ENCODE peak calls at places on chromosomes 7 and 10, in six cellular contexts. One of them, this sample, is unnamed.
A peak's percentile ranks its signal among the peaks of the same experiment; 100 is the strongest.

GRCh38 chr10:130660266-130660665 is 524.1 kb downstream of the GLRX3 start:
- DNase-seq in ovary: no peak
- DNase-seq in psoas muscle: no peak
- DNase-seq in astrocyte: no peak
- DNase-seq in CD8-positive, alpha-beta T cell: no peak
- DNase-seq in transverse colon: no peak
- DNase-seq in this sample: no peak

GRCh38 chr10:101041252-101041761 is 10.3 kb downstream of the SFXN3 start:
- DNase-seq in ovary: peak; percentile 89
- DNase-seq in psoas muscle: peak; percentile 85
- DNase-seq in astrocyte: peak; percentile 73
- DNase-seq in CD8-positive, alpha-beta T cell: peak; percentile 77
- DNase-seq in transverse colon: peak; percentile 88
- DNase-seq in this sample: peak; percentile 83

GRCh38 chr7:98287486-98287959 is 6.0 kb downstream of the BRI3 start:
- DNase-seq in ovary: no peak
- DNase-seq in psoas muscle: no peak
- DNase-seq in astrocyte: no peak
- DNase-seq in CD8-positive, alpha-beta T cell: no peak
- DNase-seq in transverse colon: peak; percentile 82
- DNase-seq in this sample: no peak

GRCh38 chr10:116654816-116655215 is 34.1 kb downstream of the PNLIPRP2 start:
- DNase-seq in ovary: no peak
- DNase-seq in psoas muscle: no peak
- DNase-seq in astrocyte: no peak
- DNase-seq in CD8-positive, alpha-beta T cell: no peak
- DNase-seq in transverse colon: no peak
- DNase-seq in this sample: no peak

GRCh38 chr10:18659784-18660561 is 742 bp downstream of the ARL5B start:
- DNase-seq in ovary: no peak
- DNase-seq in psoas muscle: no peak
- DNase-seq in astrocyte: no peak
- DNase-seq in CD8-positive, alpha-beta T cell: no peak
- DNase-seq in transverse colon: peak; percentile 76
- DNase-seq in this sample: no peak

GRCh38 chr10:44974628-44975431 is 3.8 kb downstream of the DEPP1 start:
- DNase-seq in ovary: peak; percentile 76
- DNase-seq in psoas muscle: peak; percentile 87
- DNase-seq in astrocyte: peak; percentile 29
- DNase-seq in CD8-positive, alpha-beta T cell: peak; percentile 56
- DNase-seq in transverse colon: peak; percentile 79
- DNase-seq in this sample: peak; percentile 55

GRCh38 chr10:43236176-43236850 is 30.6 kb downstream of the RASGEF1A start:
- DNase-seq in ovary: no peak
- DNase-seq in psoas muscle: peak; percentile 23
- DNase-seq in astrocyte: no peak
- DNase-seq in CD8-positive, alpha-beta T cell: no peak
- DNase-seq in transverse colon: no peak
- DNase-seq in this sample: peak; percentile 10

GRCh38 chr10:113648478-113648877 is 15.4 kb downstream of the NRAP start:
- DNase-seq in ovary: no peak
- DNase-seq in psoas muscle: no peak
- DNase-seq in astrocyte: peak; percentile 4
- DNase-seq in CD8-positive, alpha-beta T cell: no peak
- DNase-seq in transverse colon: no peak
- DNase-seq in this sample: no peak

GRCh38 chr7:44944821-44945220 is 34.0 kb downstream of the MYO1G start:
- DNase-seq in ovary: no peak
- DNase-seq in psoas muscle: no peak
- DNase-seq in astrocyte: no peak
- DNase-seq in CD8-positive, alpha-beta T cell: no peak
- DNase-seq in transverse colon: no peak
- DNase-seq in this sample: no peak

GRCh38 chr7:106858618-106859532 is 6.2 kb upstream of the PIK3CG start:
- DNase-seq in ovary: peak; percentile 24
- DNase-seq in psoas muscle: peak; percentile 61
- DNase-seq in astrocyte: no peak
- DNase-seq in CD8-positive, alpha-beta T cell: no peak
- DNase-seq in transverse colon: peak; percentile 31
- DNase-seq in this sample: no peak

GRCh38 chr7:27130540-27131389 is at the start of gene HOXA4:
- DNase-seq in ovary: peak; percentile 91
- DNase-seq in psoas muscle: peak; percentile 97
- DNase-seq in astrocyte: peak; percentile 63
- DNase-seq in CD8-positive, alpha-beta T cell: peak; percentile 65
- DNase-seq in transverse colon: peak; percentile 94
- DNase-seq in this sample: peak; percentile 70

GRCh38 chr7:3650844-3651243 is 349.8 kb downstream of the SDK1 start:
- DNase-seq in ovary: no peak
- DNase-seq in psoas muscle: no peak
- DNase-seq in astrocyte: peak; percentile 27
- DNase-seq in CD8-positive, alpha-beta T cell: no peak
- DNase-seq in transverse colon: no peak
- DNase-seq in this sample: no peak

GRCh38 chr10:4683838-4684237 is 142.2 kb upstream of the AKR1E2 start:
- DNase-seq in ovary: no peak
- DNase-seq in psoas muscle: no peak
- DNase-seq in astrocyte: no peak
- DNase-seq in CD8-positive, alpha-beta T cell: no peak
- DNase-seq in transverse colon: no peak
- DNase-seq in this sample: no peak

GRCh38 chr10:7520496-7521485 is 110.0 kb upstream of the SFMBT2 start:
- DNase-seq in ovary: no peak
- DNase-seq in psoas muscle: no peak
- DNase-seq in astrocyte: no peak
- DNase-seq in CD8-positive, alpha-beta T cell: no peak
- DNase-seq in transverse colon: no peak
- DNase-seq in this sample: no peak

GRCh38 chr7:64559206-64559605 is 3.7 kb downstream of the ZNF680 start:
- DNase-seq in ovary: peak; percentile 48
- DNase-seq in psoas muscle: no peak
- DNase-seq in astrocyte: peak; percentile 46
- DNase-seq in CD8-positive, alpha-beta T cell: no peak
- DNase-seq in transverse colon: no peak
- DNase-seq in this sample: no peak

GRCh38 chr7:28102778-28103177 is 77.8 kb downstream of the JAZF1 start:
- DNase-seq in ovary: peak; percentile 76
- DNase-seq in psoas muscle: peak; percentile 57
- DNase-seq in astrocyte: peak; percentile 53
- DNase-seq in CD8-positive, alpha-beta T cell: no peak
- DNase-seq in transverse colon: no peak
- DNase-seq in this sample: no peak

GRCh38 chr10:6120691-6121090 is 31.9 kb downstream of the RBM17 start:
- DNase-seq in ovary: peak; percentile 68
- DNase-seq in psoas muscle: no peak
- DNase-seq in astrocyte: no peak
- DNase-seq in CD8-positive, alpha-beta T cell: no peak
- DNase-seq in transverse colon: no peak
- DNase-seq in this sample: no peak

GRCh38 chr7:139830292-139830691 is 1.2 kb downstream of the TBXAS1 start:
- DNase-seq in ovary: no peak
- DNase-seq in psoas muscle: no peak
- DNase-seq in astrocyte: no peak
- DNase-seq in CD8-positive, alpha-beta T cell: no peak
- DNase-seq in transverse colon: no peak
- DNase-seq in this sample: no peak

GRCh38 chr7:139830779-139831498 is 1.9 kb downstream of the TBXAS1 start:
- DNase-seq in ovary: no peak
- DNase-seq in psoas muscle: no peak
- DNase-seq in astrocyte: no peak
- DNase-seq in CD8-positive, alpha-beta T cell: no peak
- DNase-seq in transverse colon: no peak
- DNase-seq in this sample: no peak

GRCh38 chr7:139828446-139828845 is 618 bp upstream of the TBXAS1 start:
- DNase-seq in ovary: no peak
- DNase-seq in psoas muscle: no peak
- DNase-seq in astrocyte: no peak
- DNase-seq in CD8-positive, alpha-beta T cell: no peak
- DNase-seq in transverse colon: no peak
- DNase-seq in this sample: no peak

GRCh38 chr7:139829654-139830130 is 628 bp downstream of the TBXAS1 start:
- DNase-seq in ovary: no peak
- DNase-seq in psoas muscle: no peak
- DNase-seq in astrocyte: peak; percentile 61
- DNase-seq in CD8-positive, alpha-beta T cell: no peak
- DNase-seq in transverse colon: no peak
- DNase-seq in this sample: no peak

DNA sequence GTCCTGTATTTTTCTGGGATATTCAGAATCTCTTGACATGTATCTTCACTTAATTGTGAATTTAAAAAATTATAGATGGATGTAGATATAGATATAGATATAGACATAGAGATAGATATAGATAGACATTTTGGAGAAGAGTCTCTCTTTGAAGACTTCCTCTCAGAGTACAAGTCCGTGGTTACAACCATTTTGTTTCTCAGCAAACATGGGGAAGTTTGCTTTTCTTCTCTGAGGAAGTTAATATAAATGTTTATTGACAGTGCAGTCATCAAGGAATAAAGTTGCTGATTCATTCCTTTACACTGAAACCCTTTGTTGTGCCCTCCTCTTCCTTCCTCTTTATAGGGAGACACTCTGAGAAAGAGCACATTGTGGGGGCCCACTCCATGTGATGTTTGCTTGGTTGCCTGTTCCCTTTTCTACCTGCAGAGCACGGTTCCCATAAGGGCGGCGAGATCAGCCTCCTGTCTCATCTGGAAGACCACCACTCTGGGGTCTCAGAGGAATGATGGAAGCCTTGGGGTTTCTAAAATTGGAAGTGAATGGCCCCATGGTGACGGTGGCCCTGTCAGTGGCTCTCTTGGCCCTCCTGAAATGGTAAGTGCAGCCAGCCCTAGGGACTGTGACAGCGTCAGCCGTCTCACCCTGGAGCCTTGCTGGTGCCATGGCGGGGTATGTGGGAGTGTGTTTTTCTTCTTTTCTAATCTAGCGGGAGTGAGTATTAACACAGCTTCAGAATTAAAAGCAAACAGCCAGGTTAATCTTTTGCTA is at the start of gene TBXAS1:
- DNase-seq in ovary: no peak
- DNase-seq in psoas muscle: no peak
- DNase-seq in astrocyte: no peak
- DNase-seq in CD8-positive, alpha-beta T cell: no peak
- DNase-seq in transverse colon: peak; percentile 57
- DNase-seq in this sample: no peak
- H3K4me3 ChIP-seq in ovary: no peak within 1 kb of the TSS
- H3K4me3 ChIP-seq in psoas muscle: peak within 1 kb of the TSS; percentile 41
- H3K4me3 ChIP-seq in astrocyte: no peak within 1 kb of the TSS
- H3K4me3 ChIP-seq in CD8-positive, alpha-beta T cell: no peak within 1 kb of the TSS
- H3K4me3 ChIP-seq in transverse colon: peak within 1 kb of the TSS; percentile 34
- H3K4me3 ChIP-seq in this sample: no peak within 1 kb of the TSS

GRCh38 chr10:86343761-86344160 is 22.8 kb downstream of the GRID1 start:
- DNase-seq in ovary: no peak
- DNase-seq in psoas muscle: no peak
- DNase-seq in astrocyte: no peak
- DNase-seq in CD8-positive, alpha-beta T cell: no peak
- DNase-seq in transverse colon: no peak
- DNase-seq in this sample: no peak
- H3K4me1 ChIP-seq in ovary: no peaks in the 10 kb centered on the region
- H3K4me1 ChIP-seq in psoas muscle: no peaks in the 10 kb centered on the region
- H3K4me1 ChIP-seq in astrocyte: no peaks in the 10 kb centered on the region
- H3K4me1 ChIP-seq in CD8-positive, alpha-beta T cell: no peaks in the 10 kb centered on the region
- H3K4me1 ChIP-seq in transverse colon: no peaks in the 10 kb centered on the region
- H3K4me1 ChIP-seq in this sample: no peaks in the 10 kb centered on the region

GRCh38 chr10:15792777-15793176 is 67.5 kb downstream of the MINDY3 start:
- DNase-seq in ovary: no peak
- DNase-seq in psoas muscle: no peak
- DNase-seq in astrocyte: no peak
- DNase-seq in CD8-positive, alpha-beta T cell: no peak
- DNase-seq in transverse colon: no peak
- DNase-seq in this sample: no peak
- H3K4me3 ChIP-seq in ovary: no peak overlapping the region
- H3K4me3 ChIP-seq in psoas muscle: no peak overlapping the region
- H3K4me3 ChIP-seq in astrocyte: no peak overlapping the region
- H3K4me3 ChIP-seq in CD8-positive, alpha-beta T cell: no peak overlapping the region
- H3K4me3 ChIP-seq in transverse colon: no peak overlapping the region
- H3K4me3 ChIP-seq in this sample: no peak overlapping the region

DNA sequence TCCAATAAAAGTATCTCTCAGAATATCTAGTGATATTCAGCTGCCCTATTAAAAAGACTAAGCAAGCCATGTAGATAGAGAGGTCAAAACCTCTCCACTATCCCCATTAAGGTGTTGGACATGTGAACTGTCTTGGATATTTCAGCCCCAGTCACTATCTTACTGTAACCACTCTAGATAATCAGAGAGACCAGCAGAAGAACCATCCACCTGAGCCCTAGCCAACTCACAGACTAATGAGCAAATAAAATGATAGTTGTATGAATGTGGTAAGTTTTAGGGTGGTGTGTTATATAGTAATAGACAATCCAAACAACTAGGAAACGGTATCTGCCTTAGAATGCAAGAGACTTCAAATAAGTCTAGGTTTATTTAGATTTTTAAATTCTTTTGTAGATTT is 268.6 kb upstream of the KLF14 start:
- DNase-seq in ovary: no peak
- DNase-seq in psoas muscle: no peak
- DNase-seq in astrocyte: no peak
- DNase-seq in CD8-positive, alpha-beta T cell: no peak
- DNase-seq in transverse colon: no peak
- DNase-seq in this sample: no peak
- H3K4me1 ChIP-seq in ovary: peaks cover 16% of the 10 kb centered on the region
- H3K4me1 ChIP-seq in psoas muscle: peaks cover 46% of the 10 kb centered on the region
- H3K4me1 ChIP-seq in astrocyte: peaks cover 13% of the 10 kb centered on the region
- H3K4me1 ChIP-seq in CD8-positive, alpha-beta T cell: peaks cover 48% of the 10 kb centered on the region
- H3K4me1 ChIP-seq in transverse colon: peaks cover 38% of the 10 kb centered on the region
- H3K4me1 ChIP-seq in this sample: peaks cover 49% of the 10 kb centered on the region

DNA sequence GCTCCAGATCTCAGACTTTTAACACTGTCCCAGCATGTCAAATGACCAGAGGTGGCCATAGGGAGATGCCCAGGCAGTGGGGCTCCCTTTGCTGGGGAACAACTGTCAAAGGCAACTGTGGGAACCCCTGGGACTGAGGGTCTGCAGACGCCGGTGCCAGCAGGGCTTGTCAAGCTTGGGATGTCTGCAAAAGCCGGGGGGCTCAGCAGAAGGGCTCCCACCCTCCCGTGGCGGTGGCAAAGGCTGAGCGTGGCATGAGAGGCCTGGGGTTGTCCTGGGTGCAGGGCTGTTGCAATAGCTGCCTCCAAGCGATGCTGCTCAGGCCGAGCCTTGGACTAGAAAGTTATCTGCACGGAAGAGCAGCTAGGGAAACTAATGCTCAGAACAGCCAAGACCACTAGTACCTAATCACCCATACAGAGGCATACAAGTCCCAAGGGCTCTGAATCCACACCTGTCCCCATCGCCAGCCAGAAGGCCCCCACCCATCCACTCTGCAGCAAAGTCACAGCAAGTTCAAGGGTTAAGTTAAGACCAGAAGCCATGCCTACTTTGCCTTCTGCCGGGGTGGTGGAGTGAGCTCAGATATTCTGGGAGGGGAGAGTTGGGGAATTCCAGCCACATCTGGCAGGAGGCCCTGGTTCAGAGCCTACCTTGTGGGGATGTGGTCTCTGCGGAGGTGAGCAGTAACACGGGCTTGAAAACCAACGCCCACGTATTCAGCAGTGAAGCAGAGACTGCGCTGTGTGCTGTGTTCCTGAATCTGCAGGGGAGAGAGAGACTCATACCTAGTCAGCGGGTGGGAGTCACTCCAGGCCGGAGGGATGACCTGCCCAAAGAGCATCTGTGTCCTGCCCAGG is 4.6 kb downstream of the SH2B2 start:
- DNase-seq in ovary: no peak
- DNase-seq in psoas muscle: no peak
- DNase-seq in astrocyte: no peak
- DNase-seq in CD8-positive, alpha-beta T cell: no peak
- DNase-seq in transverse colon: no peak
- DNase-seq in this sample: no peak
- H3K4me3 ChIP-seq in ovary: no peak overlapping the region
- H3K4me3 ChIP-seq in psoas muscle: no peak overlapping the region
- H3K4me3 ChIP-seq in astrocyte: no peak overlapping the region
- H3K4me3 ChIP-seq in CD8-positive, alpha-beta T cell: no peak overlapping the region
- H3K4me3 ChIP-seq in transverse colon: no peak overlapping the region
- H3K4me3 ChIP-seq in this sample: no peak overlapping the region

GRCh38 chr7:30863694-30864011 is 48.0 kb upstream of the AQP1 start:
- DNase-seq in ovary: no peak
- DNase-seq in psoas muscle: no peak
- DNase-seq in astrocyte: peak; percentile 24
- DNase-seq in CD8-positive, alpha-beta T cell: no peak
- DNase-seq in transverse colon: no peak
- DNase-seq in this sample: no peak
- H3K4me1 ChIP-seq in ovary: peaks cover 6% of the 10 kb centered on the region
- H3K4me1 ChIP-seq in psoas muscle: peaks cover 3% of the 10 kb centered on the region
- H3K4me1 ChIP-seq in astrocyte: no peaks in the 10 kb centered on the region
- H3K4me1 ChIP-seq in CD8-positive, alpha-beta T cell: no peaks in the 10 kb centered on the region
- H3K4me1 ChIP-seq in transverse colon: peaks cover 6% of the 10 kb centered on the region
- H3K4me1 ChIP-seq in this sample: no peaks in the 10 kb centered on the region